ENCODE peak calls at places on chromosomes 13 and 19, in four cellular contexts. V, H, Z and J are unnamed samples.

GRCh38 chr19:38318595-38319142 is 976 bp upstream of the KCNK6 start:
- DNase-seq in Z (no peak), H (no peak), V (no peak), J (no peak)

GRCh38 chr19:5792224-5792623 is 1.3 kb upstream of the DUS3L start:
- DNase-seq in Z (no peak), V (no peak), H (no peak), J (no peak)

GRCh38 chr13:46739447-46740125 is 57.4 kb downstream of the ESD start:
- DNase-seq in V (no peak), Z (no peak), H (no peak), J (no peak)

GRCh38 chr19:10142701-10143375 is 23.1 kb upstream of the EIF3G start:
- DNase-seq in H (no peak), V (no peak), Z (no peak), J (no peak)

GRCh38 chr13:53439439-53440225 is 411.0 kb downstream of the OLFM4 start:
- DNase-seq in Z (no peak), H (no peak), V (no peak), J (no peak)

GRCh38 chr19:56994251-56995017 is 125.4 kb upstream of the USP29 start:
- DNase-seq in V (no peak), Z (no peak), H (no peak), J (no peak)

GRCh38 chr13:83881031-83881727 is 1.1 kb downstream of the SLITRK1 start:
- DNase-seq in H (no peak), Z (no peak), V (no peak), J (no peak)

GRCh38 chr13:40143559-40143958 is 488.1 kb downstream of the COG6 start:
- DNase-seq in Z (no peak), H (no peak), V (no peak), J (no peak)

GRCh38 chr13:100434010-100434763 is 154.4 kb downstream of the GGACT start:
- DNase-seq in Z (no peak), V (no peak), H (no peak), J (peak; percentile 67)

GRCh38 chr13:48232420-48233096 is 448 bp upstream of the ITM2B start:
- DNase-seq in V (peak; percentile 70), H (no peak), Z (no peak), J (peak; percentile 58)

GRCh38 chr13:30453727-30454126 is 12.0 kb downstream of the HMGB1 start:
- DNase-seq in V (no peak), H (no peak), Z (no peak), J (no peak)

GRCh38 chr19:6777434-6777833 is 4.9 kb downstream of the VAV1 start:
- DNase-seq in V (no peak), Z (no peak), H (no peak), J (no peak)

GRCh38 chr19:2083174-2083854 is 12.8 kb downstream of the MOB3A start:
- DNase-seq in H (no peak), V (no peak), Z (no peak), J (no peak)

GRCh38 chr13:110625771-110626321 is 10.5 kb downstream of the NAXD start:
- DNase-seq in H (no peak), V (no peak), Z (no peak), J (no peak)

GRCh38 chr13:106286811-106287210 is 248.7 kb downstream of the EFNB2 start:
- DNase-seq in V (no peak), Z (no peak), H (no peak), J (no peak)

GRCh38 chr13:73216381-73216831 is 157.6 kb downstream of the KLF5 start:
- DNase-seq in H (no peak), V (no peak), Z (no peak), J (no peak)

GRCh38 chr13:101325423-101325822 is 90.9 kb downstream of the NALCN start:
- DNase-seq in Z (peak; percentile 44), V (no peak), H (peak; percentile 48), J (no peak)

GRCh38 chr19:45975296-45975695 is 1.6 kb upstream of the NOVA2 start:
- DNase-seq in H (no peak), Z (no peak), V (no peak), J (no peak)

GRCh38 chr13:101965096-101965495 is 436.8 kb downstream of the FGF14 start:
- DNase-seq in H (no peak), V (peak; percentile 8), Z (no peak), J (no peak)

GRCh38 chr13:31168166-31168565 is 6.5 kb upstream of the HSPH1 start:
- DNase-seq in H (no peak), Z (no peak), V (no peak), J (no peak)

GRCh38 chr13:112161441-112162301 is 94.7 kb downstream of the SOX1 start:
- DNase-seq in H (peak; percentile 79), V (no peak), Z (no peak), J (no peak)

GRCh38 chr19:2050991-2051770 is at the start of gene MKNK2:
- DNase-seq in H (peak; percentile 96), V (peak; percentile 69), Z (peak; percentile 82), J (peak; percentile 78)

GRCh38 chr13:60590775-60591174 is 193.8 kb downstream of the TDRD3 start:
- DNase-seq in V (no peak), Z (no peak), H (no peak), J (no peak)

GRCh38 chr13:63497601-63498000 is 2082.0 kb upstream of the PCDH20 start:
- DNase-seq in V (no peak), H (no peak), Z (no peak), J (no peak)

GRCh38 chr19:49294401-49294800 is 30.6 kb downstream of the SLC6A16 start:
- DNase-seq in Z (no peak), H (no peak), V (no peak), J (no peak)

GRCh38 chr13:102558029-102558428 is 38.8 kb upstream of the TPP2 start:
- DNase-seq in Z (no peak), V (no peak), H (no peak), J (no peak)

GRCh38 chr19:5107432-5108122 is 138.7 kb downstream of the KDM4B start:
- DNase-seq in Z (no peak), V (no peak), H (no peak), J (no peak)